ENCODE peak calls at places on chromosomes 12 and 14, in five cellular contexts. J is Peyer's patch, S is cardiac muscle cell, O is AG09309, B is HL-60. H is an unnamed sample.

GRCh38 chr12:6765634-6766581 is at the start of gene PTMS:
- DNase-seq in J (peak; percentile 77), S (peak; percentile 97), O (peak; percentile 57), B (no peak), H (no peak)

GRCh38 chr14:101838476-101838875 is 77.0 kb downstream of the PPP2R5C start:
- DNase-seq in J (no peak), S (no peak), O (no peak), B (no peak), H (no peak)

GRCh38 chr14:102786758-102787157 is 9.5 kb downstream of the TRAF3 start:
- DNase-seq in J (peak; percentile 9), S (no peak), O (no peak), B (no peak), H (no peak)

GRCh38 chr14:54446201-54446693 is 5.1 kb upstream of the CNIH1 start:
- DNase-seq in J (peak; percentile 74), S (peak; percentile 95), O (no peak), B (peak; percentile 84), H (no peak)

GRCh38 chr14:63276492-63277342 is 42.0 kb downstream of the GPHB5 start:
- DNase-seq in J (no peak), S (peak; percentile 72), O (peak; percentile 23), B (no peak), H (no peak)

GRCh38 chr14:74491952-74492351 is 1.2 kb downstream of the NPC2 start:
- DNase-seq in J (no peak), S (peak; percentile 44), O (no peak), B (no peak), H (no peak)

GRCh38 chr12:108214486-108214885 is 85.4 kb downstream of the WSCD2 start:
- DNase-seq in J (no peak), S (peak; percentile 36), O (no peak), B (peak; percentile 4), H (peak; percentile 30)

GRCh38 chr14:70808023-70808401 is 1.3 kb downstream of the MAP3K9 start:
- DNase-seq in J (peak; percentile 61), S (no peak), O (no peak), B (no peak), H (no peak)

GRCh38 chr12:42468853-42469252 is 120.7 kb downstream of the PRICKLE1 start:
- DNase-seq in J (no peak), S (peak; percentile 14), O (no peak), B (peak; percentile 7), H (no peak)

GRCh38 chr14:103746706-103747105 is 31.1 kb downstream of the ZFYVE21 start:
- DNase-seq in J (no peak), S (peak; percentile 28), O (peak; percentile 16), B (no peak), H (no peak)

GRCh38 chr12:92735131-92735721 is 32.4 kb downstream of the PLEKHG7 start:
- DNase-seq in J (no peak), S (peak; percentile 96), O (peak; percentile 90), B (no peak), H (no peak)

GRCh38 chr14:75231320-75231719 is 47.3 kb upstream of the FOS start:
- DNase-seq in J (no peak), S (no peak), O (no peak), B (no peak), H (no peak)

GRCh38 chr12:109594566-109595317 is 21.1 kb downstream of the MVK start:
- DNase-seq in J (no peak), S (no peak), O (no peak), B (no peak), H (no peak)

GRCh38 chr12:129520736-129521135 is 383.1 kb downstream of the TMEM132D start:
- DNase-seq in J (no peak), S (no peak), O (no peak), B (no peak), H (no peak)

GRCh38 chr14:68232643-68233055 is 413.1 kb downstream of the RAD51B start:
- DNase-seq in J (no peak), S (peak; percentile 99), O (peak; percentile 95), B (no peak), H (no peak)

DNA sequence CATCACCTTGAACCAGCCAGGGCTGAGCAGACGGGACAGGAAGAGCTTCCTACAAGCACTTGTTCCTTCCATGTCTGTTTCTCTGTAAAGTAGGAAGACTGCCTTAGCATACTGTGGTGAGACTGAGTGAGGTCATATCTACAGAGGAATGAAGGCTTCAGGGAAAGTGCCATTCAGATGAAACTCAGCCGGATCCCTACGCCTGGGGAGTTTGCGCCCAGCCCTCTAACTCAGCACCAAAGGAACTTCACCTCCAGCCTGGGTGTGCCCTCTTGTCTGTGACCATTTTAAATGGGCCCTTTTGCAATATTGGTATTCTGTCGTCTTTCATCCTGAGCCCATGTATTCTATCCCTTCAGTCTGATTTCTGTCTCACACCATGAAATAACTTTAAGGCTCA is 175.6 kb upstream of the FKBP4 start:
- DNase-seq in J (no peak), S (no peak), O (no peak), B (no peak), H (no peak)
- TF ChIP-seq CTCF in J (no peak), S (no peak), O (no peak), B (no peak), H (no peak)

GRCh38 chr12:1697253-1697652 is 6.4 kb downstream of the ADIPOR2 start:
- DNase-seq in J (no peak), S (no peak), O (no peak), B (no peak), H (no peak)

GRCh38 chr12:1696800-1697199 is 5.9 kb downstream of the ADIPOR2 start:
- DNase-seq in J (no peak), S (no peak), O (no peak), B (no peak), H (no peak)

GRCh38 chr12:1702708-1703107 is 11.8 kb downstream of the ADIPOR2 start:
- DNase-seq in J (no peak), S (no peak), O (no peak), B (no peak), H (no peak)

GRCh38 chr12:1695836-1696670 is 5.2 kb downstream of the ADIPOR2 start:
- DNase-seq in J (no peak), S (peak; percentile 40), O (no peak), B (no peak), H (no peak)

GRCh38 chr12:1698638-1699214 is 7.9 kb downstream of the ADIPOR2 start:
- DNase-seq in J (no peak), S (no peak), O (no peak), B (no peak), H (no peak)
- TF ChIP-seq CTCF in J (no peak), S (no peak), O (no peak), B (no peak), H (no peak)

GRCh38 chr12:49283541-49284429 is 11.2 kb upstream of the PRPH start:
- DNase-seq in J (no peak), S (no peak), O (no peak), B (no peak), H (no peak)
- TF ChIP-seq CTCF in J (no peak), S (no peak), O (no peak), B (no peak), H (no peak)

GRCh38 chr12:14365294-14366210 is at the start of gene ATF7IP:
- DNase-seq in J (peak; percentile 96), S (peak; percentile 99), O (peak; percentile 94), B (peak; percentile 99), H (peak; percentile 97)
- TF ChIP-seq CTCF in J (no peak), S (peak; percentile 34), O (peak; percentile 36), B (no peak), H (no peak)